ENCODE peak calls at places on chromosome 2, in ten cellular contexts. V, O, J, Y, K, I, P, B, G and Z are unnamed samples. For H3K4me1, the result is how much of the 10 kb centered on the place peaks cover.

GRCh38 chr2:49002750-49003149 is 151.6 kb downstream of the FSHR start:
- DNase-seq in V (no peak), B (peak), O (no peak), P (peak), Y (no peak), G (peak), I (no peak), K (peak), J (no peak), Z (no peak)

GRCh38 chr2:71129114-71129890 is 727 bp downstream of the MCEE start:
- DNase-seq in P (peak), J (no peak), O (no peak), K (no peak), Y (no peak), V (peak), B (peak), G (no peak), I (peak), Z (no peak)

GRCh38 chr2:241935774-241936173 is 66.2 kb downstream of the RTP5 start:
- DNase-seq in Y (no peak), P (no peak), O (no peak), B (no peak), J (no peak), G (no peak), V (no peak), K (no peak), I (no peak), Z (no peak)

GRCh38 chr2:128198666-128199065 is 107.7 kb downstream of the UGGT1 start:
- DNase-seq in V (no peak), G (no peak), O (no peak), Y (no peak), P (no peak), J (no peak), B (no peak), I (no peak), K (no peak), Z (no peak)

GRCh38 chr2:176118606-176119370 is 2.2 kb downstream of the HOXD10 start:
- DNase-seq in P (no peak), Y (peak), J (no peak), O (peak), K (no peak), I (no peak), V (peak), G (peak), B (peak), Z (no peak)

GRCh38 chr2:237744613-237745249 is 53.8 kb upstream of the RBM44 start:
- DNase-seq in V (peak), I (no peak), G (peak), O (peak), J (peak), B (peak), P (no peak), K (peak), Y (peak), Z (peak)

GRCh38 chr2:183157131-183157530 is 32.9 kb downstream of the NUP35 start:
- DNase-seq in K (no peak), V (no peak), G (no peak), B (no peak), O (no peak), P (no peak), J (no peak), I (no peak), Y (no peak), Z (no peak)

GRCh38 chr2:171557363-171557762 is 35.1 kb downstream of the CYBRD1 start:
- DNase-seq in Y (no peak), K (no peak), P (no peak), B (no peak), I (no peak), G (no peak), J (no peak), O (peak), V (no peak), Z (no peak)

GRCh38 chr2:75053484-75054112 is 95.2 kb downstream of the POLE4 start:
- DNase-seq in O (peak), V (peak), I (no peak), P (no peak), G (peak), K (no peak), Y (peak), B (peak), J (no peak), Z (no peak)

GRCh38 chr2:10028407-10028987 is 14.9 kb upstream of the KLF11 start:
- DNase-seq in J (no peak), P (no peak), B (no peak), O (peak), V (no peak), K (no peak), I (no peak), G (peak), Y (peak), Z (peak)

GRCh38 chr2:25342372-25343186 is 854 bp upstream of the DNMT3A start:
- DNase-seq in V (peak), J (peak), P (peak), I (no peak), G (peak), K (peak), Y (peak), B (peak), O (peak), Z (peak)

GRCh38 chr2:120680136-120680761 is 55.4 kb upstream of the GLI2 start:
- DNase-seq in O (peak), J (peak), B (peak), K (peak), I (peak), P (peak), Y (peak), G (peak), V (peak), Z (peak)

GRCh38 chr2:15939556-15939853 is 845 bp upstream of the MYCN start:
- DNase-seq in Y (no peak), O (no peak), V (peak), P (peak), I (no peak), G (no peak), K (peak), J (no peak), B (peak), Z (peak)

GRCh38 chr2:12841021-12841420 is 124.3 kb downstream of the TRIB2 start:
- DNase-seq in P (no peak), K (no peak), V (no peak), I (no peak), B (no peak), J (no peak), G (no peak), O (no peak), Y (no peak), Z (no peak)

GRCh38 chr2:237262838-237263771 is 150.9 kb downstream of the COL6A3 start:
- DNase-seq in V (peak), G (no peak), Y (no peak), K (no peak), J (no peak), O (no peak), B (peak), P (peak), I (no peak), Z (no peak)

GRCh38 chr2:221371347-221371746 is 200.8 kb downstream of the EPHA4 start:
- DNase-seq in Y (no peak), K (no peak), I (no peak), J (no peak), G (no peak), V (no peak), P (no peak), B (no peak), O (no peak), Z (no peak)

GRCh38 chr2:241546771-241547498 is 11.6 kb upstream of the BOK start:
- DNase-seq in K (peak), G (peak), Y (peak), O (peak), P (peak), V (no peak), I (no peak), J (no peak), B (peak), Z (no peak)

GRCh38 chr2:60516383-60516811 is 37.1 kb downstream of the BCL11A start:
- DNase-seq in O (no peak), J (no peak), V (peak), G (peak), Y (no peak), P (peak), I (no peak), K (no peak), B (peak), Z (no peak)

GRCh38 chr2:100568989-100569388 is 6.2 kb downstream of the PDCL3 start:
- DNase-seq in Y (no peak), P (no peak), O (no peak), J (no peak), B (no peak), K (no peak), G (no peak), I (no peak), V (no peak), Z (no peak)

GRCh38 chr2:218858138-218858445 is 1.5 kb upstream of the WNT6 start:
- DNase-seq in G (no peak), I (no peak), B (no peak), V (no peak), Y (no peak), O (no peak), J (no peak), P (no peak), K (no peak), Z (no peak)

GRCh38 chr2:152587187-152587947 is 129.9 kb downstream of the PRPF40A start:
- DNase-seq in J (no peak), K (no peak), O (no peak), P (peak), V (peak), Y (no peak), G (no peak), B (peak), I (peak), Z (no peak)

GRCh38 chr2:188383158-188383557 is 91.5 kb downstream of the GULP1 start:
- DNase-seq in B (no peak), G (no peak), K (no peak), I (no peak), V (no peak), O (no peak), P (no peak), Y (no peak), J (no peak), Z (no peak)

GRCh38 chr2:71811726-71812125 is 335.9 kb downstream of the CYP26B1 start:
- DNase-seq in O (no peak), V (no peak), G (no peak), B (no peak), P (no peak), I (no peak), K (no peak), Y (no peak), J (no peak), Z (no peak)

GRCh38 chr2:8088810-8089209 is 593.0 kb upstream of the ID2 start:
- DNase-seq in K (no peak), I (no peak), V (no peak), G (no peak), P (no peak), J (no peak), B (no peak), Y (no peak), O (no peak), Z (no peak)

GRCh38 chr2:7013761-7014160 is 96.5 kb downstream of the RNF144A start:
- DNase-seq in P (no peak), K (no peak), V (peak), Y (no peak), B (peak), J (no peak), G (no peak), O (no peak), I (no peak), Z (no peak)

GRCh38 chr2:129437775-129438174 is 541.7 kb upstream of the RAB6C start:
- DNase-seq in K (no peak), P (no peak), B (no peak), G (no peak), V (no peak), I (no peak), O (no peak), J (no peak), Y (no peak), Z (no peak)

GRCh38 chr2:120108049-120108448 is 95.2 kb downstream of the EPB41L5 start:
- DNase-seq in V (peak), J (peak), K (no peak), I (peak), P (peak), Y (no peak), G (no peak), O (no peak), B (peak), Z (peak)

GRCh38 chr2:96088340-96089335 is 27.7 kb downstream of the ADRA2B start:
- DNase-seq in G (no peak), K (no peak), O (peak), J (no peak), B (no peak), P (no peak), Y (no peak), I (no peak), V (no peak), Z (no peak)

GRCh38 chr2:238456966-238457926 is 30.5 kb downstream of the ASB1 start:
- DNase-seq in G (no peak), V (no peak), Y (no peak), P (peak), I (no peak), K (no peak), O (no peak), B (no peak), J (no peak), Z (no peak)

GRCh38 chr2:19746611-19747309 is 155.0 kb downstream of the TTC32 start:
- DNase-seq in O (peak), V (peak), J (no peak), B (peak), I (no peak), G (peak), P (no peak), K (no peak), Y (peak), Z (no peak)

GRCh38 chr2:23684540-23685176 is 242.3 kb downstream of the ATAD2B start:
- DNase-seq in J (no peak), K (no peak), Y (no peak), O (peak), I (no peak), V (no peak), B (no peak), P (no peak), G (peak), Z (no peak)

GRCh38 chr2:176491172-176491904 is 222.1 kb downstream of the MTX2 start:
- DNase-seq in K (peak), P (peak), I (peak), J (peak), G (no peak), O (no peak), Y (peak), V (peak), B (peak), Z (no peak)

GRCh38 chr2:71619230-71619741 is 165.9 kb downstream of the DYSF start:
- DNase-seq in G (no peak), V (no peak), Y (no peak), I (no peak), J (no peak), P (no peak), B (no peak), K (peak), O (no peak), Z (no peak)

GRCh38 chr2:47485751-47486300 is 82.9 kb downstream of the MSH2 start:
- DNase-seq in J (no peak), K (no peak), O (no peak), V (no peak), B (peak), Y (no peak), P (peak), I (no peak), G (no peak), Z (no peak)

GRCh38 chr2:285506-285905 is 2.4 kb downstream of the ALKAL2 start:
- DNase-seq in Y (peak), V (peak), O (no peak), K (no peak), B (peak), P (peak), G (no peak), J (no peak), I (no peak), Z (no peak)

GRCh38 chr2:144939590-144939989 is 419.7 kb upstream of the ZEB2 start:
- DNase-seq in I (no peak), Y (no peak), J (no peak), O (no peak), B (no peak), P (no peak), V (no peak), K (no peak), G (no peak), Z (no peak)

DNA sequence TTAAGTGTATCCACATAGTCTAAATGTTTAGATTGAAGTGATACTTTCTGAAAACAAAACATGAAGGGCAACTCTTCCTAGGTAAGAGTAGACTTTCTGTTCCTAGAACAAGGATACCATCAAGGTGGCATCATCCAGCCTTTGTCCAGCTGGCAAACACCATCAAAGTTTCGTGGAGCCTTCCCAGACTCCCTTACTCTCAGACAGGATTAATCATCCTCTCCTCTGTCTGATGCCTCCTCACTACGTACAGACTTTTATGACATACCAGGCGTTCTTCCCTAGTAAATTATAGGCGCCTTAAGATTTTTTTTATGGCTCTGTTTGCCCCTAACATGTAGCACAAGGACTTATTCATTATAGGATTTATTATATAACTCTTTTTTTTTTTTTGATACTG is 29.4 kb upstream of the ASNSD1 start:
- DNase-seq in K (no peak), I (no peak), G (no peak), Y (no peak), P (peak), O (no peak), J (no peak), V (no peak), B (peak), Z (no peak)
- H3K27ac ChIP-seq in K (no peak), I (no peak), G (no peak), Y (no peak), P (no peak), O (no peak), J (no peak), V (no peak), B (no peak), Z (no peak)

GRCh38 chr2:44936275-44936674 is 5.2 kb upstream of the SIX3 start:
- DNase-seq in O (no peak), K (no peak), P (no peak), I (no peak), Y (no peak), J (no peak), G (no peak), V (no peak), B (no peak), Z (no peak)
- H3K4me1 ChIP-seq in O (half or more), K (under half), P (under half), I (under half), Y (half or more), J (under half), G (under half), V (under half), B (under half), Z (under half)

DNA sequence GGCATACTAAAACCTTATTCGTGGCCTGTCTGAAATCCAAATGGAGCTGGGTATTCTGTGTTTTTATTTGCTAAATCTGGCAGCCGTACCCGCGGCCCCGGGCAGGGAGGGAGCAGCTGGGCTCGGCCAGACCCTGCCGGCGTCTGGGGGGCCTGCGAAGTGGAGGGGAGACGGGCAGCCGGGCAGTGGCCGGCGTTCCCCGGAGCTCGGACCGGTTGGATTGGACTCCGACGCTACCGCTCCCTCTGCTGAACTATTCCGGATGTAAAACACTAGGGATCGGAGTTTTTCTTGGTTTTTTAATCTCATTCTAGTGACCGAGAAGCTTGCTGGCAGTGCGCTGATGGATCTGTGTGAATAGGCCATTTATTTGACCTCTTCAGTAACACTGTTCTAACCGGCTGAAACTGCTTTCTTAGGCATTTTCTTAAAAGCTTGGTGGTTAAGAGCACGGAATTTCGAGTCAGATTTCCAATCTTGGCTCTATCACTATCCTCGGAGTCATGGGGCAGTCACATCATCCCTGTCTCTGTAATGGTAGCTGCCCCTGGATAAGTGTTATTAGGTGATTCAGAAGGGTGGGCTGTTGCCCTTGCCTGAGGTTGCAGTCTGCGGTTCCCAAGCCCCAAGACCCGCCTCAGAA is 694 bp downstream of the UNC50 start:
- DNase-seq in J (no peak), O (peak), B (peak), I (no peak), G (peak), Y (peak), P (peak), V (peak), K (no peak), Z (peak)
- H3K27ac ChIP-seq in J (peak), O (peak), B (peak), I (peak), G (peak), Y (peak), P (peak), V (peak), K (peak), Z (peak)

GRCh38 chr2:29011650-29012060 is 30.6 kb downstream of the TOGARAM2 start:
- DNase-seq in J (no peak), V (no peak), K (peak), B (no peak), P (peak), O (no peak), I (no peak), Y (no peak), G (peak), Z (peak)
- H3K4me1 ChIP-seq in J (under half), V (under half), K (half or more), B (under half), P (under half), O (under half), I (under half), Y (under half), G (under half), Z (under half)

GRCh38 chr2:112907001-112907949 is 3.7 kb upstream of the IL37 start:
- DNase-seq in O (no peak), Y (peak), I (no peak), K (no peak), B (no peak), V (no peak), G (no peak), J (no peak), P (no peak), Z (no peak)

GRCh38 chr2:112910865-112911264 is at the start of gene IL37:
- DNase-seq in B (no peak), P (no peak), J (no peak), Y (no peak), I (no peak), G (no peak), V (no peak), K (no peak), O (no peak), Z (no peak)

GRCh38 chr2:112912403-112912802 is 1.4 kb downstream of the IL37 start:
- DNase-seq in G (no peak), P (no peak), I (no peak), J (no peak), B (no peak), K (no peak), V (no peak), Y (no peak), O (no peak), Z (no peak)

GRCh38 chr2:112906276-112906675 is 4.7 kb upstream of the IL37 start:
- DNase-seq in B (no peak), Y (no peak), O (no peak), V (no peak), G (no peak), P (no peak), J (no peak), K (no peak), I (no peak), Z (no peak)

GRCh38 chr2:112910219-112910618 is 746 bp upstream of the IL37 start:
- DNase-seq in G (no peak), P (no peak), J (no peak), K (no peak), I (no peak), V (no peak), Y (no peak), O (no peak), B (no peak), Z (no peak)
- H3K27ac ChIP-seq in G (no peak), P (no peak), J (no peak), K (no peak), I (no peak), V (no peak), Y (no peak), O (no peak), B (no peak), Z (no peak)

GRCh38 chr2:46327627-46328026 is 30.4 kb downstream of the EPAS1 start:
- DNase-seq in Y (no peak), I (no peak), K (no peak), J (no peak), G (peak), V (no peak), P (no peak), O (no peak), B (no peak), Z (no peak)
- H3K4me1 ChIP-seq in Y (under half), I (half or more), K (half or more), J (half or more), G (under half), V (under half), P (under half), O (under half), B (half or more), Z (half or more)

GRCh38 chr2:215693269-215693998 is 257.6 kb upstream of the FN1 start:
- DNase-seq in J (no peak), Y (no peak), I (peak), P (peak), V (peak), O (no peak), B (peak), G (no peak), K (no peak), Z (no peak)

GRCh38 chr2:215692387-215693079 is 256.7 kb upstream of the FN1 start:
- DNase-seq in B (peak), P (peak), K (no peak), Y (no peak), O (no peak), G (no peak), V (no peak), I (no peak), J (no peak), Z (no peak)

GRCh38 chr2:215691346-215691745 is 255.5 kb upstream of the FN1 start:
- DNase-seq in P (no peak), O (no peak), G (no peak), J (no peak), K (no peak), B (no peak), V (no peak), Y (no peak), I (no peak), Z (no peak)

GRCh38 chr2:215695876-215696275 is 260.0 kb upstream of the FN1 start:
- DNase-seq in V (no peak), K (no peak), I (no peak), B (peak), G (no peak), O (no peak), Y (no peak), P (no peak), J (no peak), Z (no peak)

GRCh38 chr2:215693999-215694356 is 258.1 kb upstream of the FN1 start:
- DNase-seq in I (no peak), B (no peak), J (no peak), V (no peak), P (no peak), Y (no peak), O (no peak), G (no peak), K (no peak), Z (no peak)
- H3K27ac ChIP-seq in I (no peak), B (peak), J (peak), V (peak), P (peak), Y (no peak), O (no peak), G (no peak), K (no peak), Z (no peak)